ENCODE peak calls at places on chromosomes 5 and 9, in nine cellular contexts. R is trophoblast cell, K is mesendoderm, T is astrocyte, A is neuronal stem cell, H is neural progenitor cell, P is fibroblast of lung, D is SK-N-SH, E is H9. N is an unnamed sample.

GRCh38 chr9:112378441-112379176 is 1.3 kb upstream of the HSDL2 start:
- DNase-seq in R (no peak), K (peak; percentile 75), T (no peak), A (no peak), H (no peak), P (no peak), D (no peak), E (peak; percentile 36), N (peak; percentile 47)

GRCh38 chr5:9932770-9933169 is 302.6 kb upstream of the TAS2R1 start:
- DNase-seq in R (peak; percentile 87), K (peak; percentile 85), T (peak; percentile 64), A (no peak), H (no peak), P (peak; percentile 12), D (peak; percentile 16), E (no peak), N (peak; percentile 35)

GRCh38 chr5:57780959-57781325 is 298.3 kb upstream of the ACTBL2 start:
- DNase-seq in R (no peak), K (no peak), T (no peak), A (no peak), H (no peak), P (no peak), D (no peak), E (no peak), N (no peak)

GRCh38 chr9:136052433-136052880 is 42.6 kb downstream of the NACC2 start:
- DNase-seq in R (no peak), K (no peak), T (no peak), A (no peak), H (peak; percentile 60), P (no peak), D (no peak), E (peak; percentile 67), N (peak; percentile 50)

GRCh38 chr9:2418619-2419018 is 203.0 kb upstream of the VLDLR start:
- DNase-seq in R (no peak), K (peak; percentile 30), T (peak; percentile 83), A (no peak), H (no peak), P (peak; percentile 74), D (no peak), E (no peak), N (no peak)

GRCh38 chr9:112021742-112022141 is 125.1 kb downstream of the UGCG start:
- DNase-seq in R (no peak), K (no peak), T (no peak), A (no peak), H (no peak), P (no peak), D (no peak), E (no peak), N (no peak)

GRCh38 chr9:110742741-110743371 is 74.3 kb downstream of the MUSK start:
- DNase-seq in R (no peak), K (peak; percentile 52), T (peak; percentile 92), A (peak; percentile 41), H (peak; percentile 84), P (peak; percentile 92), D (no peak), E (no peak), N (peak; percentile 63)

GRCh38 chr9:76562511-76562911 is 103.5 kb downstream of the GCNT1 start:
- DNase-seq in R (peak; percentile 83), K (no peak), T (peak; percentile 78), A (no peak), H (no peak), P (peak; percentile 67), D (no peak), E (no peak), N (peak; percentile 72)

GRCh38 chr9:34689512-34689911 is 1.6 kb downstream of the CCL19 start:
- DNase-seq in R (no peak), K (no peak), T (no peak), A (no peak), H (no peak), P (no peak), D (no peak), E (no peak), N (no peak)

GRCh38 chr5:66302344-66302743 is 158.2 kb downstream of the SREK1 start:
- DNase-seq in R (no peak), K (no peak), T (no peak), A (no peak), H (no peak), P (no peak), D (no peak), E (no peak), N (no peak)

DNA sequence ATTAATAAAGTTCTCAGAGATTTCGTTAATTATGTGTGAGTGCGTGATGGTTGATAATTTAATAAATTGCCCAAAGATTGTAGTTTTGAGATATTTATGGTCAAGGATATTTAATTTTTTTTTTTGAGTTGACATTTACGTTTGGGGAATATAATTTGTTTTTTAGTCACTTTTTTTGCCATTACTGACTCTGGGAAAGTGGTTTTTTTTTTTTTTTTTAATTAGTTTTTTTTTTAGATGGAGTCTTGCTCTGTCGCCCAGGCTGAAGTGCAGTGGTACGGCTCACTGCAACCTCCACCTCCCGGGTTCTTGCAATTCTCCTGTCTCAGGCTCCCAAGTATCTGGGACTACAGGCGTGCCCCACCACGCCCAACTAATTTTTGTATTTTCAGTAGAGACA is 1.7 kb downstream of the BDP1 start:
- DNase-seq in R (no peak), K (no peak), T (no peak), A (no peak), H (no peak), P (no peak), D (no peak), E (no peak), N (no peak)
- H3K9ac ChIP-seq in R (no peak overlapping the region), K (no peak overlapping the region), T (no peak overlapping the region), A (no peak overlapping the region), H (peak overlapping the region; percentile 82), P (no peak overlapping the region), D (peak overlapping the region; percentile 79), E (no peak overlapping the region), N (peak overlapping the region; percentile 98)

GRCh38 chr5:93607367-93608258 is 24.6 kb downstream of the NR2F1 start:
- DNase-seq in R (no peak), K (peak; percentile 93), T (peak; percentile 87), A (no peak), H (peak; percentile 84), P (peak; percentile 86), D (peak; percentile 64), E (peak; percentile 83), N (peak; percentile 85)

GRCh38 chr5:93611510-93611899 is 28.5 kb downstream of the NR2F1 start:
- DNase-seq in R (no peak), K (no peak), T (no peak), A (no peak), H (no peak), P (no peak), D (no peak), E (no peak), N (no peak)

GRCh38 chr5:93610581-93611167 is 27.7 kb downstream of the NR2F1 start:
- DNase-seq in R (no peak), K (no peak), T (no peak), A (no peak), H (peak; percentile 30), P (no peak), D (no peak), E (no peak), N (no peak)

GRCh38 chr5:93611900-93612898 is 29.2 kb downstream of the NR2F1 start:
- DNase-seq in R (peak; percentile 96), K (peak; percentile 72), T (peak; percentile 32), A (no peak), H (peak; percentile 81), P (peak; percentile 67), D (peak; percentile 66), E (peak; percentile 66), N (peak; percentile 69)

DNA sequence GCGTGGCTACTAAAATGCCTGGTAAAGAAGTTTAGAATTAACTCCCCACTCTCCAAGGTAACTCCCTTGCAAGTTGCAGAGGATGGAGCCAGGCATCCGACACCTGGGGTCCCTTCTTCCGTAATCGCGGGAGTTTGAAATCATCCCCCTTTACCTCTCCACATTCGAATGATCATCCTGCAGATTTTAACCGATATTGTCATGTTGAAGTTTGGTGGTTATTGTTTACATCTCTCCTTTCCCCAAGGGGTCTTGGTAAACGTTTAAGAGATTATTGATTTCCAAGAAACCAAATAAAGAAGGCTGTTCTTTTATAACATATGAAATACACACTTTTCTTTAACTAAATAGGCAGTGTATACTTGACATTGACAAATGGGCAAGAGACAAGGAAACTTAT is 26.7 kb downstream of the NR2F1 start:
- DNase-seq in R (no peak), K (no peak), T (no peak), A (no peak), H (no peak), P (no peak), D (no peak), E (no peak), N (no peak)
- H3K27me3 ChIP-seq in R (peaks cover 35% of the 10 kb centered on the region), K (peaks cover 57% of the 10 kb centered on the region), T (peaks cover 45% of the 10 kb centered on the region), A (no peaks in the 10 kb centered on the region), H (peaks cover 100% of the 10 kb centered on the region), P (peaks cover 6% of the 10 kb centered on the region), D (peaks cover 6% of the 10 kb centered on the region), E (peaks cover 77% of the 10 kb centered on the region), N (peaks cover 78% of the 10 kb centered on the region)

DNA sequence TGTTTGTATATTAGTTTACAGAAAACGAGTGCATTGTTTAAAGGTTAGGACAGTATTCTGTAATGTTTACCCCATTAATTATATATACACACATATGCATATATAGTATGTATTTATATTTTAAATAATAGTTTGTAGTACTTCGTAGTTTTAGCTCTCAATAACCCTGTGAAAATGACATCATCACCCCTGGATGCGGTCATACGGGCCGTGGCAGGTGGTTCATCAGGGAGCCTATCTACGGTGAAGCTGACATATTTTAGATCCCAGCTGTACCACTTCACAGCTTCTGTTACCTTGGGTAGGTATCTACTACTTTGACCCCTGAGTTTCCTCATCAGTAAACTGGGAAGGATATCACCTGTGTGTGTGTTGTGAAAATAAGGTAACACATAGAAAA is 87.1 kb downstream of the NR3C1 start:
- DNase-seq in R (peak; percentile 63), K (no peak), T (no peak), A (no peak), H (no peak), P (no peak), D (no peak), E (no peak), N (no peak)
- H3K4me1 ChIP-seq in R (peaks cover 4% of the 10 kb centered on the region), K (no peaks in the 10 kb centered on the region), T (peaks cover 36% of the 10 kb centered on the region), A (no peaks in the 10 kb centered on the region), H (peaks cover 5% of the 10 kb centered on the region), P (peaks cover 25% of the 10 kb centered on the region), D (peaks cover 23% of the 10 kb centered on the region), E (no peaks in the 10 kb centered on the region), N (peaks cover 71% of the 10 kb centered on the region)

DNA sequence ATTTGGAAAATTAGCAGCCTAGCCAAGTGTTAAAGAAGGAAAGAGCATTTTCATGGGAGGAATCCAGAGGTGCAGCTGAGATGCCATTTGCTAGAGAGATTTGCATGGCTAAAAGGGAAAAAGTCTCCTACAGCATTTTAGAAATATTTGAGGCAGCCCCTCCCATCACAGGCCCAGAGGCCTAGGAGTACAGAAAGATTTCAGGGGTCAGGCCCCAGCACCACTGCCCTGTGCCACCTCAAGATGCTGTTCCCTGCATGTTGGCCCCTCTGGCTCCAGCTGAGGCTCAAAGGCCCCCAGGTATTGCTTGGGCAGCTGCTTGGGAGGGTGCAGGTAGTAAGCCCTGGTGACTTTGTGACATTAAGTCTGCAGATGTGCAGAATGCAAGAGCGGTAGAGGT is 26.9 kb upstream of the NPR3 start:
- DNase-seq in R (no peak), K (no peak), T (no peak), A (no peak), H (no peak), P (no peak), D (no peak), E (no peak), N (no peak)
- H3K9ac ChIP-seq in R (no peak overlapping the region), K (no peak overlapping the region), T (no peak overlapping the region), A (no peak overlapping the region), H (no peak overlapping the region), P (no peak overlapping the region), D (no peak overlapping the region), E (no peak overlapping the region), N (no peak overlapping the region)

DNA sequence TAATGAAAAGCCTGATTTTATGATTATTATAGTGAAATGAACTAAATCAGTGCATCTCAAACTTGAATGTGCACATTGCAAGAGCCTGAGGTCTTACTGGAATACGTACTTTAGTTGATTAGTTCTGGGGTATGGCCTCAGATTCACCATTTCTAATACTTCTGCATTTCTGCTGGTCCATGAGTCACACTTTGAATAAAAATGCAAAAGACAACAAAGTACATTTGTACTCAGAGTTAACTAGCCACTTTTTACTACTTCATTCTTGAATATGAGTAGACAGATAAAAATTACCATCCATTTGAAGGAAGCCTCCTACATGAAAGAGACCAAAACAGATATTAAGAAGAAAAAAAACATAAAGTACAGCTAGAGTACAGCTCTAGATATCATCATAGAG is 27.1 kb upstream of the PRR16 start:
- DNase-seq in R (no peak), K (no peak), T (peak; percentile 60), A (no peak), H (no peak), P (peak; percentile 21), D (no peak), E (no peak), N (peak; percentile 40)
- H3K27me3 ChIP-seq in R (no peaks in the 10 kb centered on the region), K (no peaks in the 10 kb centered on the region), T (no peaks in the 10 kb centered on the region), A (no peaks in the 10 kb centered on the region), H (no peaks in the 10 kb centered on the region), P (no peaks in the 10 kb centered on the region), D (no peaks in the 10 kb centered on the region), E (no peaks in the 10 kb centered on the region), N (no peaks in the 10 kb centered on the region)

N was measured in adipocyte.